ENCODE peak calls at places on chromosomes 3 and 15, in five cellular contexts. I is substantia nigra, W is fibroblast of lung, P is sigmoid colon, A is A673. T is an unnamed sample.

GRCh38 chr15:59276225-59277178 is 69.9 kb downstream of the LDHAL6B start:
- DNase-seq in P (no peak), I (no peak), W (no peak), A (no peak), T (no peak)

GRCh38 chr3:75782506-75782905 is 2.8 kb downstream of the ZNF717 start:
- DNase-seq in I (no peak), P (no peak), W (no peak), A (no peak), T (no peak)

GRCh38 chr3:24682141-24682547 is 187.5 kb upstream of the THRB start:
- DNase-seq in A (no peak), W (peak; percentile 68), I (no peak), P (no peak), T (no peak)

GRCh38 chr3:168094877-168095610 is 680 bp downstream of the GOLIM4 start:
- DNase-seq in I (peak; percentile 43), A (peak; percentile 68), P (peak; percentile 80), W (peak; percentile 70), T (peak; percentile 88)

GRCh38 chr3:113496924-113497323 is 18.0 kb downstream of the SPICE1 start:
- DNase-seq in A (peak; percentile 19), I (no peak), W (peak; percentile 36), P (no peak), T (no peak)

GRCh38 chr3:115518100-115518852 is 105.0 kb upstream of the GAP43 start:
- DNase-seq in A (peak; percentile 99), P (no peak), I (no peak), W (peak; percentile 78), T (no peak)

GRCh38 chr3:128726691-128727031 is 678 bp downstream of the RAB7A start:
- DNase-seq in P (peak; percentile 81), W (peak; percentile 75), A (peak; percentile 38), I (peak; percentile 24), T (peak; percentile 56)

GRCh38 chr3:139630532-139630931 is 47.2 kb downstream of the NMNAT3 start:
- DNase-seq in I (no peak), A (peak; percentile 56), W (peak; percentile 6), P (no peak), T (no peak)

GRCh38 chr15:67025719-67026118 is 39.7 kb upstream of the SMAD3 start:
- DNase-seq in I (no peak), W (peak; percentile 66), A (peak; percentile 58), P (peak; percentile 70), T (no peak)

GRCh38 chr3:69410301-69410700 is 24.4 kb upstream of the FRMD4B start:
- DNase-seq in I (peak; percentile 16), P (peak; percentile 74), A (peak; percentile 35), W (peak; percentile 49), T (peak; percentile 84)
- H3K27ac ChIP-seq in I (peak overlapping the region; percentile 60), P (no peak overlapping the region), A (no peak overlapping the region), W (no peak overlapping the region), T (no peak overlapping the region)

DNA sequence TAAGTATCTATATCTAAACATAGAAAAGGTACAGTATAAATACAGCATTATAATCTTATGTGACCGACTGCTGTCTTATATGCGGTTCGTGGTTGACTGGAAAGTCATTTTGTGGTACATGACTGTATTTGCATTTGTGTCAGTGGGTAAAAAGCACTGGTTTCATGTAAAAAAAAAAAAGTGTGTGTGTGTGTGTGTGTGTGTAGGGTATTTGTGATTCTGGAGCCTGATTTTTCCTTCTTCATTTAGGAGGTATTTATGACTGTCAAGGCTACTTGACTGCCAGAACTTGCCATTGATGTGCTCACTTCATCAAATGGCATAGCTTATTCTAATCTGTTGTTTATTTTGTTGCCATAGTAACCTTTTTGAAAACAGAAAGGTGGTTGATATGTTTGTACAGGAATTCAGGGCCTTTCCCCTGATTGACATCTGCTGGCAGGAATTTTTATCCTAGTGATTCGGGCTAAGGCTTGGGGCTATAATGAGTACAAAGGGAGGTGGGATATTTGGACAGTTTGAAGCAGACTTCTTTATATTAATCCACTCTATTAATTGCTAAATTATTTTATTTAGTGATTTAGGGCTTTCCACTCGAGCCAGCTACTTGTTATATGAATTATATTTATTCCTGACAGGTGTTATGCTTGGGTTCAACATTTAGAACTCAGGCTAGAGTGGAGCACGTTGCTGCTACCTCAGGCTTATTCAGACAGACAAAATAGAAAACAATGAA is 63.4 kb downstream of the AKAP13 start:
- DNase-seq in A (peak; percentile 34), I (no peak), P (no peak), W (peak; percentile 65), T (peak; percentile 75)
- H3K27ac ChIP-seq in A (no peak overlapping the region), I (no peak overlapping the region), P (no peak overlapping the region), W (no peak overlapping the region), T (peak overlapping the region; percentile 89)

GRCh38 chr3:66398228-66399025 is 102.4 kb downstream of the LRIG1 start:
- DNase-seq in W (no peak), P (peak; percentile 58), I (no peak), A (no peak), T (no peak)

GRCh38 chr3:66397745-66398144 is 103.1 kb downstream of the LRIG1 start:
- DNase-seq in W (peak; percentile 33), A (peak; percentile 10), P (peak; percentile 93), I (no peak), T (no peak)

GRCh38 chr3:66400381-66401156 is 100.3 kb downstream of the LRIG1 start:
- DNase-seq in W (peak; percentile 36), P (peak; percentile 73), I (no peak), A (no peak), T (no peak)

GRCh38 chr3:66401157-66401550 is 99.7 kb downstream of the LRIG1 start:
- DNase-seq in P (no peak), I (no peak), W (peak; percentile 76), A (no peak), T (no peak)

DNA sequence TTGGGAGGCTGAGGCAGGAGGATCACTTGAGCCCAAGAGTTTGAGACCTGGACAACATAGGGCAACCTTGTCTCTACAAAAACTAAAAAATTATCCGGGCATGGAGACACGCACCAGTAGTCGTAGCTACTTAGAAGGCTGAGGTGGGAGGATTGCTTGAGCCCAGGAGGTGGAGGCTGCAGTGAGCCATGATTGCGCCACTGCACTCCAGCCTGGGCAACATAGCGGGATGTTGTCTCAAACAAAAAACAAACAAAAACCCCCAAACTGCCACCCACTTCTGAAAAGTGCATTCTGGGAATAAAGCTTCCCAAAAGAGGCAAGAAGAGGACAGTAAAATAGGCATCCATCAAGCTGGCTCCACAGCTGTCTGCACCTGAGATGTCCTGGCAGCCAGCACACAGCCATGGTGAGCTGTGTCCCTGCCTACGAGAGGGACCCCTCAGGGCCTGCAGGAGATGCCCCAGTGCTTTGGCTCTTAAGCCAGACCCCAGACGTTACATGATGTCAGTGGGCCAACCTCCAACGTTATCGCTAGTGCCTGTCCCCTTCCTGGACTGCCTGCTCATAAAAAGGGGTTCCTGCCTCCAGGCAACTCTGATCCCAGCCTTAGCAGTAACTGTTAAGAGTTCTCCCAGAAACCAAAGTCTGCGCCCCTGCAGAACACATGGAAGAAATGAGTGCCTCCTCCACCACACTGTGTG is 101.1 kb downstream of the LRIG1 start:
- DNase-seq in W (no peak), A (no peak), P (peak; percentile 52), I (no peak), T (no peak)
- H3K27ac ChIP-seq in W (no peak overlapping the region), A (no peak overlapping the region), P (peak overlapping the region; percentile 89), I (no peak overlapping the region), T (no peak overlapping the region)

GRCh38 chr3:51955175-51955892 is at the start of gene GPR62:
- DNase-seq in P (no peak), I (peak; percentile 72), W (no peak), A (no peak), T (no peak)
- H3K27ac ChIP-seq in P (peak within 1 kb of the TSS; percentile 76), I (peak within 1 kb of the TSS; percentile 99), W (no peak within 1 kb of the TSS), A (no peak within 1 kb of the TSS), T (no peak within 1 kb of the TSS)

GRCh38 chr15:35567392-35567791 is 21.4 kb upstream of the DPH6 start:
- DNase-seq in I (no peak), P (no peak), W (no peak), A (no peak), T (no peak)
- H3K27ac ChIP-seq in I (no peak overlapping the region), P (no peak overlapping the region), W (no peak overlapping the region), A (no peak overlapping the region), T (no peak overlapping the region)

GRCh38 chr3:144586382-144586781 is 614.8 kb downstream of the DIPK2A start:
- DNase-seq in W (peak; percentile 4), A (peak; percentile 16), P (no peak), I (no peak), T (no peak)
- H3K27ac ChIP-seq in W (no peak overlapping the region), A (no peak overlapping the region), P (no peak overlapping the region), I (no peak overlapping the region), T (no peak overlapping the region)

DNA sequence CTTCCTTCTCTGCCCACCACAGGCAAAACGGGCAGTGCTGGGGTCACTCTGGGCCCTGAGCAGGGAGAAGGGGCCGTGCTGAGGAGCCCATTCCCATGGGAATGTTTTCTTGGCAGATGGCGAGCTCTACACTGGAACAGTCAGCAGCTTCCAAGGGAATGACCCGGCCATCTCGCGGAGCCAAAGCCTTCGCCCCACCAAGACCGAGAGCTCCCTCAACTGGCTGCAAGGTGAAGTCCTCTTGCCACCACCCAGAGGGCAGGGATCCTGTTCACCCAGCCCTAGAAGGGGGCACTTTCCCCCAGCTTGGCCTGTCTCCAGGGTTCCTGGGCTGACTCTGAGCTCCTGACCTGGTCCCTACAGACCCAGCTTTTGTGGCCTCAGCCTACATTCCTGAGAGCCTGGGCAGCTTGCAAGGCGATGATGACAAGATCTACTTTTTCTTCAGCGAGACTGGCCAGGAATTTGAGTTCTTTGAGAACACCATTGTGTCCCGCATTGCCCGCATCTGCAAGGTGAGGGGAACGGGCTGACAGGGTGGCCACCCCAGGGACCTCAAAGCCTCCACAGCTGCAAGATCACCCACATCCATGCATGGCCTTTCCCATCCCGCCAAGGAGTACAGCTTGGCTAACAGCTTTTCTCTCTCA is 12.4 kb downstream of the CIB1 start:
- DNase-seq in A (peak; percentile 67), P (peak; percentile 93), W (peak; percentile 77), I (peak; percentile 64), T (peak; percentile 83)
- H3K27ac ChIP-seq in A (no peak overlapping the region), P (peak overlapping the region; percentile 82), W (no peak overlapping the region), I (peak overlapping the region; percentile 44), T (no peak overlapping the region)

T was measured in Karpas-422.